ENCODE peak calls at places on chromosomes 12 and 14, in nine cellular contexts. O is astrocyte of the hippocampus; J is AG08395; V is Right ventricle myocardium superior; Z is GDM1; G is astrocyte of the cerebellum; R is ELR; M is Caki2; X is effector memory CD8-positive, alpha-beta T cell. Q is an unnamed sample.

GRCh38 chr12:52245259-52245961 is 12.4 kb downstream of the KRT7 start:
- DNase-seq in O (no peak), J (no peak), V (no peak), Z (no peak), G (no peak), R (no peak), M (peak), X (no peak), Q (no peak)

GRCh38 chr12:85920324-85920947 is 46.3 kb downstream of the NTS start:
- DNase-seq in O (peak), J (peak), V (no peak), Z (no peak), G (peak), R (peak), M (peak), X (no peak), Q (peak)

GRCh38 chr14:23407516-23408306 is at the start of gene MYH6:
- DNase-seq in O (no peak), J (no peak), V (no peak), Z (no peak), G (no peak), R (no peak), M (no peak), X (no peak), Q (no peak)

GRCh38 chr14:21089877-21090193 is 8.6 kb downstream of the ZNF219 start:
- DNase-seq in O (no peak), J (no peak), V (no peak), Z (no peak), G (no peak), R (no peak), M (no peak), X (no peak), Q (no peak)

GRCh38 chr12:26374934-26375333 is 179.6 kb downstream of the SSPN start:
- DNase-seq in O (peak), J (no peak), V (no peak), Z (no peak), G (peak), R (no peak), M (no peak), X (no peak), Q (no peak)

GRCh38 chr14:88503754-88504406 is 50.9 kb downstream of the PTPN21 start:
- DNase-seq in O (no peak), J (no peak), V (no peak), Z (no peak), G (no peak), R (no peak), M (no peak), X (no peak), Q (no peak)

GRCh38 chr12:89307665-89308253 is 44.5 kb downstream of the DUSP6 start:
- DNase-seq in O (no peak), J (no peak), V (no peak), Z (no peak), G (no peak), R (peak), M (no peak), X (no peak), Q (no peak)

GRCh38 chr14:103332143-103332919 is 1.7 kb upstream of the EIF5 start:
- DNase-seq in O (no peak), J (no peak), V (no peak), Z (peak), G (no peak), R (no peak), M (no peak), X (no peak), Q (no peak)

GRCh38 chr12:16606201-16606849 is 363 bp upstream of the LMO3 start:
- DNase-seq in O (peak), J (peak), V (peak), Z (no peak), G (no peak), R (peak), M (no peak), X (no peak), Q (no peak)

GRCh38 chr14:93954900-93955891 is 21.2 kb downstream of the ASB2 start:
- DNase-seq in O (no peak), J (no peak), V (no peak), Z (peak), G (no peak), R (no peak), M (no peak), X (peak), Q (no peak)

GRCh38 chr12:7501031-7501585 is 2.5 kb downstream of the CD163 start:
- DNase-seq in O (no peak), J (no peak), V (no peak), Z (no peak), G (no peak), R (peak), M (no peak), X (no peak), Q (no peak)

GRCh38 chr12:1702708-1703107 is 11.8 kb downstream of the ADIPOR2 start:
- DNase-seq in O (no peak), J (no peak), V (no peak), Z (no peak), G (no peak), R (no peak), M (no peak), X (no peak), Q (no peak)

GRCh38 chr12:80777587-80777986 is 60.9 kb downstream of the MYF5 start:
- DNase-seq in O (peak), J (no peak), V (no peak), Z (no peak), G (no peak), R (no peak), M (no peak), X (no peak), Q (no peak)

GRCh38 chr12:14769462-14769836 is 33.8 kb downstream of the WBP11 start:
- DNase-seq in O (peak), J (no peak), V (peak), Z (no peak), G (no peak), R (no peak), M (no peak), X (no peak), Q (no peak)

GRCh38 chr14:52862652-52863338 is 71.4 kb upstream of the GNPNAT1 start:
- DNase-seq in O (peak), J (peak), V (no peak), Z (no peak), G (peak), R (peak), M (no peak), X (no peak), Q (peak)

GRCh38 chr12:51055060-51055459 is 6.9 kb downstream of the LETMD1 start:
- DNase-seq in O (no peak), J (no peak), V (no peak), Z (no peak), G (no peak), R (peak), M (no peak), X (no peak), Q (no peak)

GRCh38 chr12:80834724-80835123 is 103.0 kb downstream of the LIN7A start:
- DNase-seq in O (peak), J (no peak), V (no peak), Z (no peak), G (no peak), R (no peak), M (no peak), X (no peak), Q (no peak)

GRCh38 chr12:65822732-65823480 is 1.4 kb upstream of the HMGA2 start:
- DNase-seq in O (peak), J (peak), V (peak), Z (no peak), G (peak), R (peak), M (peak), X (no peak), Q (peak)

GRCh38 chr12:120121766-120122293 is 5.3 kb upstream of the RAB35 start:
- DNase-seq in O (no peak), J (no peak), V (no peak), Z (no peak), G (no peak), R (no peak), M (no peak), X (no peak), Q (no peak)

GRCh38 chr14:69948311-69948710 is 69.1 kb downstream of the SMOC1 start:
- DNase-seq in O (no peak), J (no peak), V (no peak), Z (no peak), G (peak), R (no peak), M (no peak), X (no peak), Q (no peak)

GRCh38 chr12:24853588-24853987 is 95.3 kb downstream of the BCAT1 start:
- DNase-seq in O (peak), J (no peak), V (no peak), Z (no peak), G (no peak), R (peak), M (peak), X (no peak), Q (peak)

GRCh38 chr14:45261209-45261608 is 8.2 kb upstream of the MIS18BP1 start:
- DNase-seq in O (no peak), J (no peak), V (no peak), Z (no peak), G (no peak), R (peak), M (no peak), X (no peak), Q (peak)